ENCODE peak calls at places on chromosomes 4 and X, in six cellular contexts. J is endothelial cell of umbilical vein, M is GM23248, U is fibroblast of lung, C is keratinocyte, N is HCT116. X is an unnamed sample.
A peak's percentile ranks its signal among the peaks of the same experiment; 100 is the strongest.

GRCh38 chr4:6847134-6847533 is 62.5 kb upstream of the TBC1D14 start:
- DNase-seq in J (no peak), M (peak; percentile 14), U (no peak), C (no peak), N (no peak), X (no peak)

GRCh38 chr4:79065262-79065661 is 126.0 kb upstream of the PAQR3 start:
- DNase-seq in J (no peak), M (peak; percentile 6), U (no peak), C (no peak), N (no peak), X (no peak)

GRCh38 chr4:118396881-118397666 is 44.3 kb upstream of the PRSS12 start:
- DNase-seq in J (no peak), M (no peak), U (no peak), C (peak; percentile 7), N (no peak), X (no peak)

GRCh38 chr4:130257271-130257670 is 1161.3 kb downstream of the C4orf33 start:
- DNase-seq in J (peak; percentile 67), M (peak; percentile 10), U (peak; percentile 85), C (peak; percentile 66), N (no peak), X (no peak)

GRCh38 chrX:8433296-8434094 is 31.1 kb upstream of the VCX3B start:
- DNase-seq in J (no peak), M (no peak), U (peak; percentile 48), C (no peak), N (no peak), X (no peak)

GRCh38 chr4:99965674-99966350 is 15.7 kb upstream of the H2AZ1 start:
- DNase-seq in J (no peak), M (no peak), U (no peak), C (no peak), N (no peak), X (no peak)

GRCh38 chr4:122205687-122206086 is 53.6 kb downstream of the BLTP1 start:
- DNase-seq in J (no peak), M (no peak), U (no peak), C (no peak), N (no peak), X (no peak)

GRCh38 chrX:111145878-111146277 is 49.9 kb downstream of the PAK3 start:
- DNase-seq in J (no peak), M (no peak), U (no peak), C (no peak), N (no peak), X (no peak)

GRCh38 chr4:121980643-121981042 is 28.8 kb upstream of the TRPC3 start:
- DNase-seq in J (no peak), M (peak; percentile 16), U (no peak), C (no peak), N (no peak), X (no peak)

GRCh38 chr4:86614896-86615295 is 20.8 kb downstream of the PTPN13 start:
- DNase-seq in J (no peak), M (no peak), U (no peak), C (no peak), N (no peak), X (no peak)

GRCh38 chr4:108980455-108981239 is 217.8 kb upstream of the ETNPPL start:
- DNase-seq in J (no peak), M (no peak), U (no peak), C (no peak), N (no peak), X (no peak)

GRCh38 chrX:115642895-115643530 is 82.0 kb downstream of the PLS3 start:
- DNase-seq in J (peak; percentile 69), M (peak; percentile 48), U (peak; percentile 44), C (no peak), N (peak; percentile 15), X (peak; percentile 75)

GRCh38 chr4:84171871-84172270 is 327.2 kb downstream of the NKX6-1 start:
- DNase-seq in J (no peak), M (no peak), U (no peak), C (peak; percentile 1), N (no peak), X (no peak)

GRCh38 chrX:12951590-12951965 is 23.3 kb upstream of the TMSB4X start:
- DNase-seq in J (no peak), M (no peak), U (no peak), C (no peak), N (no peak), X (no peak)

GRCh38 chr4:27308379-27308778 is 447.7 kb downstream of the STIM2 start:
- DNase-seq in J (no peak), M (no peak), U (no peak), C (no peak), N (no peak), X (no peak)

GRCh38 chr4:7144374-7145290 is 47.7 kb upstream of the SORCS2 start:
- DNase-seq in J (no peak), M (peak; percentile 29), U (peak; percentile 20), C (no peak), N (no peak), X (no peak)

DNA sequence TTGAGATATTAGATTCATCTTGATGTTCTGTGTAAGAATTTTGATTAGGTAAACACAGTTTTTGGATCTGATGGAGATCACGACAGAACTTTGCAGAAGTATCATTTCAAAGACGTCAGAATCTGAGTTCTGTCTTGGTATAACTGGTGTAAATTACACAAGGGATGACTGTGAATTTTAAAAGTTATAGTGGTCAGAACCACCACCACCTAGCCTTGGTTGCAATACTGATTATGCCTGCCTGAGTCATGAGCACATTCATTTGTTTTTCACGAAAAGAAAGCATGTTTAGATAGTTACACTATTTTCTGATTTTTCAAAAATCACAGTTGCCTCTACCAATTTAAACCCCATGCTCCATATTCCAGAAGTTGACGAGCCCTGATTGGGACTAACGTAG is 54.8 kb downstream of the ZFX start:
- DNase-seq in J (no peak), M (peak; percentile 72), U (peak; percentile 56), C (no peak), N (no peak), X (no peak)
- H4K20me1 ChIP-seq in J (no peaks in the 10 kb centered on the region), M (no peaks in the 10 kb centered on the region), U (no peaks in the 10 kb centered on the region), C (no peaks in the 10 kb centered on the region), N (no peaks in the 10 kb centered on the region), X (peaks cover 80% of the 10 kb centered on the region)

GRCh38 chr4:139691-140090 is 15.4 kb downstream of the ZNF718 start:
- DNase-seq in J (no peak), M (no peak), U (no peak), C (no peak), N (no peak), X (no peak)
- H3K9me3 ChIP-seq in J (peaks cover 4% of the 10 kb centered on the region), M (peaks cover 6% of the 10 kb centered on the region), U (peaks cover 3% of the 10 kb centered on the region), C (peaks cover 9% of the 10 kb centered on the region), N (no peaks in the 10 kb centered on the region), X (peaks cover 93% of the 10 kb centered on the region)

GRCh38 chr4:184395451-184395917 is 78.9 kb downstream of the IRF2 start:
- DNase-seq in J (no peak), M (no peak), U (no peak), C (no peak), N (no peak), X (no peak)
- H3K4me1 ChIP-seq in J (peaks cover under 1% of the 10 kb centered on the region), M (peaks cover 5% of the 10 kb centered on the region), U (peaks cover 3% of the 10 kb centered on the region), C (peaks cover 5% of the 10 kb centered on the region), N (no peaks in the 10 kb centered on the region), X (no peaks in the 10 kb centered on the region)

GRCh38 chr4:98613453-98614075 is 44.8 kb downstream of the TSPAN5 start:
- DNase-seq in J (no peak), M (peak; percentile 62), U (peak; percentile 48), C (no peak), N (no peak), X (no peak)
- H4K20me1 ChIP-seq in J (no peaks in the 10 kb centered on the region), M (no peaks in the 10 kb centered on the region), U (no peaks in the 10 kb centered on the region), C (no peaks in the 10 kb centered on the region), N (no peaks in the 10 kb centered on the region), X (no peaks in the 10 kb centered on the region)

DNA sequence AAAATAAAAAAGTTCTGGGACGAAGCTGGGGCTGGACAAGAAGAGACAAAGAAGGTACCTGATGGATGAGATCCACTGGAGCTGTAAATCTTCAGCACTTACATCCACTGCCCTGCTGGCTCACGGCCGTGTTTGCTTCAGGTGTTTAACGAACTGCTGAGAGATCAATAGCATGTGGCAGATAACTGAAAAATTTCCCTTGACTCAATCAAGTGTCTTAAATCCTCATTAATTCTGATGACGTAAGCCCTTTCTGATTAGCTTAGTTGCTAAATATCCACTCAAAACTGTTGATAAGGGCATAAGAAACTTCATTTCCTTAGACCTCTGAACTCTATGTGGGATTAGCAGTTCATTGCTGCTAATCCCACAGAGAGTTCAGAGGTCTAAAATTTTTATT is 354.2 kb upstream of the HS3ST1 start:
- DNase-seq in J (no peak), M (no peak), U (no peak), C (no peak), N (no peak), X (peak; percentile 8)
- H3K9me3 ChIP-seq in J (no peaks in the 10 kb centered on the region), M (no peaks in the 10 kb centered on the region), U (no peaks in the 10 kb centered on the region), C (no peaks in the 10 kb centered on the region), N (no peaks in the 10 kb centered on the region), X (no peaks in the 10 kb centered on the region)

DNA sequence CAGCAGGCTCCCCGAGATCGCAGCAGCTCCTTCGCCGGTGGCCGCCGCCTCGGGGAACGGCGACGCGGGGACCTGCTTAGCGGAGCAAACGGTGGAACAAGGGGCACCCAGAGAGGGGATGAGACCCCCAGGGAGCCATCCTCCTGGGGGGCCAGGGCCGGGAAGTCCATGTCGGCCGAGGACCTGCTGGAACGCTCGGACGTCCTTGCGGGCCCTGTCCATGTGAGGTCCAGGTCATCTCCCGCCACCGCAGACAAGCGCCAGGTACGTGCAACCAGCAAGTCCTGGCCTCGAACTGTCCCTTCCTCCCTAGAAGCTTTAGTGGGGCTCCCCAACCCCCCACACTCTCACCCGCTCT is 156.3 kb downstream of the SOWAHB start:
- DNase-seq in J (no peak), M (no peak), U (no peak), C (no peak), N (no peak), X (no peak)
- H3K4me1 ChIP-seq in J (peaks cover 24% of the 10 kb centered on the region), M (peaks cover 73% of the 10 kb centered on the region), U (peaks cover 24% of the 10 kb centered on the region), C (no peaks in the 10 kb centered on the region), N (peaks cover 7% of the 10 kb centered on the region), X (peaks cover 9% of the 10 kb centered on the region)

GRCh38 chrX:132090370-132091152 is 37.3 kb downstream of the FRMD7 start:
- DNase-seq in J (no peak), M (no peak), U (no peak), C (no peak), N (no peak), X (no peak)

GRCh38 chrX:132086717-132087116 is 41.1 kb downstream of the FRMD7 start:
- DNase-seq in J (peak; percentile 47), M (peak; percentile 20), U (peak; percentile 24), C (no peak), N (no peak), X (no peak)

GRCh38 chrX:132093239-132093860 is 34.5 kb downstream of the FRMD7 start:
- DNase-seq in J (no peak), M (no peak), U (no peak), C (no peak), N (no peak), X (no peak)

GRCh38 chrX:132094169-132094568 is 33.7 kb downstream of the FRMD7 start:
- DNase-seq in J (no peak), M (peak; percentile 37), U (peak; percentile 61), C (no peak), N (no peak), X (no peak)

GRCh38 chrX:132092439-132093065 is 35.3 kb downstream of the FRMD7 start:
- DNase-seq in J (peak; percentile 68), M (peak; percentile 61), U (peak; percentile 47), C (no peak), N (peak; percentile 52), X (peak; percentile 68)
- H4K20me1 ChIP-seq in J (no peaks in the 10 kb centered on the region), M (no peaks in the 10 kb centered on the region), U (no peaks in the 10 kb centered on the region), C (no peaks in the 10 kb centered on the region), N (no peaks in the 10 kb centered on the region), X (no peaks in the 10 kb centered on the region)

X was measured in hepatocyte.